ENCODE peak calls at places on chromosomes 4 and X, in eight cellular contexts. X is endothelial cell of umbilical vein, T is transverse colon, F is sigmoid colon, C is adrenal gland, J is lower leg skin, H is prostate gland, Y is heart left ventricle. Z is an unnamed sample.
A peak's percentile ranks its signal among the peaks of the same experiment; 100 is the strongest.

GRCh38 chr4:92234393-92235176 is 69.2 kb upstream of the GRID2 start:
- DNase-seq in X (peak; percentile 83), T (no peak), F (no peak), C (no peak), J (no peak), H (peak; percentile 45), Y (no peak), Z (no peak)

GRCh38 chr4:152166567-152166966 is 369.3 kb downstream of the FBXW7 start:
- DNase-seq in X (peak; percentile 9), T (no peak), F (no peak), C (no peak), J (no peak), H (no peak), Y (no peak), Z (no peak)

GRCh38 chr4:75516144-75516543 is 1.9 kb downstream of the THAP6 start:
- DNase-seq in X (no peak), T (no peak), F (no peak), C (no peak), J (no peak), H (no peak), Y (no peak), Z (no peak)

GRCh38 chr4:41504167-41504566 is 33.8 kb upstream of the LIMCH1 start:
- DNase-seq in X (no peak), T (no peak), F (no peak), C (no peak), J (no peak), H (no peak), Y (no peak), Z (no peak)

GRCh38 chr4:169351860-169352259 is 81.1 kb upstream of the SH3RF1 start:
- DNase-seq in X (peak; percentile 70), T (no peak), F (no peak), C (no peak), J (no peak), H (peak; percentile 14), Y (peak; percentile 37), Z (no peak)

GRCh38 chr4:105709081-105709450 is 482 bp downstream of the GSTCD start:
- DNase-seq in X (peak; percentile 54), T (no peak), F (no peak), C (no peak), J (no peak), H (no peak), Y (no peak), Z (no peak)

GRCh38 chr4:156718226-156718625 is 253.4 kb downstream of the PDGFC start:
- DNase-seq in X (no peak), T (no peak), F (no peak), C (no peak), J (no peak), H (no peak), Y (no peak), Z (no peak)

GRCh38 chrX:3577551-3577950 is 135.9 kb downstream of the PRKX start:
- DNase-seq in X (no peak), T (no peak), F (no peak), C (no peak), J (no peak), H (no peak), Y (no peak), Z (no peak)

GRCh38 chr4:120709986-120710385 is 212.5 kb downstream of the PRDM5 start:
- DNase-seq in X (no peak), T (no peak), F (no peak), C (no peak), J (no peak), H (no peak), Y (no peak), Z (no peak)

GRCh38 chr4:52751349-52751911 is at the start of gene ERVMER34-1:
- DNase-seq in X (peak; percentile 42), T (peak; percentile 62), F (peak; percentile 69), C (peak; percentile 82), J (no peak), H (peak; percentile 68), Y (peak; percentile 72), Z (no peak)

GRCh38 chrX:13899607-13900006 is 82.7 kb upstream of the GPM6B start:
- DNase-seq in X (peak; percentile 15), T (no peak), F (no peak), C (peak; percentile 31), J (no peak), H (peak; percentile 15), Y (no peak), Z (no peak)

GRCh38 chr4:73479323-73479722 is 2.2 kb upstream of the AFM start:
- DNase-seq in X (no peak), T (no peak), F (no peak), C (no peak), J (no peak), H (no peak), Y (no peak), Z (no peak)

DNA sequence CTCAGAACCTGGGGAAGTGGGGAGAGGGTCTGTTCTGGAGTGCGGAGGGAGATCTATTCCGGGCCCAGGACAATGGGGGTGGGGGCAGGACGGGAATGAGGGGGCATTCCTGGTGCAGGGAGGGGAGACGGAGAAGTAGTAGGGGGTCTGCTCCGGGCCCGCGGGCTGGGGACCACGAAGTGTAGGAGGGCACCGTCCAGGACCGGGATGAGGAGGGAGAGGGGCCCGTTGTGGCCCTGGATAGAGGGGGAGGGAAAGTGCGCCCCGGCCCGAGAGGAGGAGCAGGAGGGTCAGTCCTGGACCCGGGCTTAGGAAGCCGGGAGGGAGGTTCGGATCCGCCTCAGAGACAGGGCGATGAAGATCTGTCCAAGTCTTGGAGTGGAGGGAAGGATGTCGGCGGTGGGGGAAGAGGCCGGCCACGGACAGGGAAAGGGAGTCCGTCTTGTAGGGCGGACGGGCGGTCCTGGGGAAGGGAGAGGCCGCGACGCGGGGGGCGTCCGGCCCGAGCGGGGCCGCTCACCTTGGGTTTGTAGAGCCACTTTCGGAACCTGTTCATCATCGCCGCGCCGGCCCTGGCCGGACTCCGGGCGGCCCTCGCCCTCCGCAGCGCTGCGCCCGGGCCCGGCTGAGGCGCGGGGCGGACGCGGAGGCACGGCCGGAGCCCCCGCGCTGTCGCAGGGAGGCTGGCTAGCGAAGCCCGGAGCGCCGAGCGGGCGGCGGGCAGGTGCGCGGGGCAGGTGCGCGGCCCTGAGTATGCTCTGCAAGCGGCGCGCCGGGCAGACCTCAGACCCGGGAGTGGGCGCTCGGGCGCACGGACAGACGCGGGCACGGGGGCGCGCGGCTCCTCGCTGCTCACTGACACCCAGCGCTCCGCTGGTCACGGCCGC is at the start of gene ZFYVE28:
- DNase-seq in X (peak; percentile 47), T (no peak), F (no peak), C (peak; percentile 48), J (peak; percentile 89), H (no peak), Y (no peak), Z (peak; percentile 86)
- TF ChIP-seq POLR2A in X (peak; percentile 23), T (peak; percentile 17), F (no peak), C (peak; percentile 50), J (no peak), H (no peak), Y (peak; percentile 61), Z (no peak)

GRCh38 chr4:163738521-163738920 is 244.0 kb downstream of the TMA16 start:
- DNase-seq in X (no peak), T (no peak), F (no peak), C (no peak), J (no peak), H (no peak), Y (no peak), Z (no peak)
- H3K4me3 ChIP-seq in X (no peak overlapping the region), T (no peak overlapping the region), F (no peak overlapping the region), C (no peak overlapping the region), J (no peak overlapping the region), H (no peak overlapping the region), Y (no peak overlapping the region), Z (no peak overlapping the region)

GRCh38 chrX:153470411-153471363 is at the start of gene HAUS7:
- DNase-seq in X (peak; percentile 92), T (peak; percentile 88), F (peak; percentile 94), C (peak; percentile 88), J (peak; percentile 96), H (peak; percentile 79), Y (peak; percentile 90), Z (peak; percentile 95)
- TF ChIP-seq POLR2A in X (no peak), T (peak; percentile 34), F (no peak), C (no peak), J (no peak), H (no peak), Y (peak; percentile 36), Z (no peak)

DNA sequence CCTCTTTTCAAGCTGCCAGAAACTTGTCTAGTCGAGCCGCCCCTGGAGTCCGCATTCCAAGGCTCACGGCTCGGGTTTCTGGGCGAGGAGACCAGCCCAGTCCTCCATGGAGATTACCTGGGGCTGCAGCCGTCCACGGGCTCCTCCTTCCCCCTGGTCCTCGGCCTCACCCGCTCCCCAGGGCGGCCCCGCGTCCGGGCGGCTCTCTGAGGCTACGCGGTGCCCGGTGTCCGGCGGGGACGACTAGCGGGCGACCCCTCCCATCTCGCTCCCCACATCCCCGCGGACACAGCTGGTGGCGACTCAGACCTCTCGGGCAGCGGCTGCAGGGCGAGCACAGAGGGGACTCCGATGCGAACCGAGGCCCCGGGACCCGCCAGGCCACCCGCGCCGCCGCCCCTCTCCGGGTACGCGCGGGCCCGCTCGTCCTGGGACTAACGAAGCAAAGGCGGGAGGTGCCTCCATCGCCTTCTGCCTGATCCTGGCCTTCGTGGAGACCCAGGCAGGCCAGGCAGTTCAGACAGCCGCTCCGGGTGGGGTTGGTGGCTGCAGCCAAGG is 159.4 kb downstream of the TRAM1L1 start:
- DNase-seq in X (no peak), T (no peak), F (peak; percentile 50), C (no peak), J (peak; percentile 78), H (no peak), Y (no peak), Z (peak; percentile 70)
- H3K4me3 ChIP-seq in X (no peak overlapping the region), T (no peak overlapping the region), F (no peak overlapping the region), C (no peak overlapping the region), J (no peak overlapping the region), H (no peak overlapping the region), Y (peak overlapping the region; percentile 4), Z (no peak overlapping the region)

DNA sequence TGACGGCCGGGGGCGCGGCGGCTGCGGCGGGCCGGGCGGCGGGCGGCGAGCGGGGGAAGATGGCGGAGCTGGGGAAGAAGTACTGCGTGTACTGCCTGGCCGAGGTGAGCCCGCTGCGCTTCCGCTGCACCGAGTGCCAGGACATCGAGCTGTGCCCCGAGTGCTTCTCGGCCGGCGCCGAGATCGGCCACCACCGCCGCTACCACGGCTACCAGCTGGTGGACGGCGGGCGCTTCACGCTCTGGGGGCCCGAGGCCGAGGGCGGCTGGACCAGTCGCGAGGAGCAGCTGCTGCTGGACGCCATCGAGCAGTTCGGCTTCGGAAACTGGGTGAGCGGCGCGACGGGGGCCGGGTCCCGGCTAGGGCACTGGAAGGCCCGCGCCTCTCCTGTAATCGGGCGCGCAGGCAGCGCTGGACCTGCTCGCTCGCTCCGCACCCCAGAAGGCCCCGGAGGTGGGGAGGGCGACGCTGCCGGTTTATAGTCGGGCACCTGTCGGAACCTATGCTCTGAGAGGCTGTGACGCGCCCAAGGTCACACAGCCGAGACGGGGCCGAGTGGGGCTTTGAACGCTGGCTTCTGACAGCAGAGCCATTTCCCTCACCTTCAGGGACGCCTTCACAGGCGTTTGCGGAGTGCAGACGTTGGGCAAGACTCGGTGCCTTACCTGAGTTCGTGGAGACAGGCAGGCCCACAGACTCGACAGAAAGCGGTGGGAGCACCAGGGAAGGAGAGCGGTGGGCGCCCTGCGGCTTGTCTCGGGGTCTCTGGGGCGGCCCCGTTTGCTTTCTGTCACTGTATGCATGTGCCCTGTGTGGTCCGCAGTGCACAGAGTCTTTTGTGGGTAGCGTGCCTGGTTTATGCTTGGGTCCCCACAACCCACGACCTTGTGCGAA is 596 bp downstream of the TADA2B start:
- DNase-seq in X (peak; percentile 70), T (peak; percentile 58), F (peak; percentile 79), C (peak; percentile 67), J (peak; percentile 90), H (peak; percentile 12), Y (peak; percentile 58), Z (peak; percentile 94)
- TF ChIP-seq POLR2A in X (no peak), T (peak; percentile 68), F (no peak), C (peak; percentile 57), J (no peak), H (peak; percentile 31), Y (no peak), Z (no peak)